ENCODE peak calls at places on chromosomes 16 and 17, in four cellular contexts. Y, C, I and D are unnamed samples.

GRCh38 chr17:75457047-75457654 is 716 bp downstream of the TMEM94 start:
- DNase-seq in Y (no peak), C (peak; percentile 60), I (peak; percentile 55), D (peak; percentile 45)

GRCh38 chr17:34728771-34729310 is 149.5 kb downstream of the TMEM132E start:
- DNase-seq in Y (no peak), C (no peak), I (no peak), D (no peak)

GRCh38 chr17:34736611-34737010 is 157.2 kb downstream of the TMEM132E start:
- DNase-seq in Y (no peak), C (no peak), I (no peak), D (no peak)

GRCh38 chr17:16314189-16314588 is 39.1 kb downstream of the CENPV start:
- DNase-seq in Y (no peak), C (no peak), I (no peak), D (peak; percentile 79)

GRCh38 chr16:12339686-12340085 is 363.2 kb downstream of the SNX29 start:
- DNase-seq in Y (no peak), C (no peak), I (no peak), D (peak; percentile 65)

GRCh38 chr16:81076566-81077076 is 417 bp downstream of the C16orf46 start:
- DNase-seq in Y (no peak), C (peak; percentile 94), I (no peak), D (peak; percentile 76)

GRCh38 chr17:72915631-72916081 is 176.8 kb downstream of the SLC39A11 start:
- DNase-seq in Y (no peak), C (no peak), I (no peak), D (no peak)

GRCh38 chr17:72826602-72827001 is 265.9 kb downstream of the SLC39A11 start:
- DNase-seq in Y (no peak), C (no peak), I (no peak), D (peak; percentile 57)

GRCh38 chr16:27067138-27067537 is 411 bp downstream of the C16orf82 start:
- DNase-seq in Y (no peak), C (no peak), I (no peak), D (no peak)

GRCh38 chr16:49643429-49644142 is 212.3 kb downstream of the ZNF423 start:
- DNase-seq in Y (no peak), C (no peak), I (peak; percentile 90), D (peak; percentile 78)

GRCh38 chr16:813204-813915 is 12.8 kb upstream of the GNG13 start:
- DNase-seq in Y (no peak), C (peak; percentile 88), I (no peak), D (peak; percentile 8)

GRCh38 chr17:78040561-78041400 is 82.3 kb downstream of the TNRC6C start:
- DNase-seq in Y (peak; percentile 21), C (no peak), I (peak; percentile 85), D (peak; percentile 43)

GRCh38 chr17:17109896-17110295 is 67.6 kb downstream of the MPRIP start:
- DNase-seq in Y (no peak), C (no peak), I (no peak), D (no peak)

GRCh38 chr17:38783227-38783626 is 16.1 kb downstream of the PIP4K2B start:
- DNase-seq in Y (no peak), C (no peak), I (no peak), D (no peak)

GRCh38 chr17:66347661-66348604 is 45.5 kb downstream of the PRKCA start:
- DNase-seq in Y (no peak), C (no peak), I (no peak), D (peak; percentile 54)

GRCh38 chr17:3557768-3558583 is at the start of gene TRPV3:
- DNase-seq in Y (peak; percentile 66), C (peak; percentile 87), I (no peak), D (no peak)

GRCh38 chr17:73667184-73667959 is 23.1 kb upstream of the SDK2 start:
- DNase-seq in Y (no peak), C (no peak), I (no peak), D (no peak)

GRCh38 chr16:68279726-68280125 is 15.4 kb downstream of the SLC7A6 start:
- DNase-seq in Y (no peak), C (no peak), I (no peak), D (no peak)

GRCh38 chr17:4594406-4595349 is 10.3 kb downstream of the SMTNL2 start:
- DNase-seq in Y (no peak), C (peak; percentile 64), I (no peak), D (no peak)

DNA sequence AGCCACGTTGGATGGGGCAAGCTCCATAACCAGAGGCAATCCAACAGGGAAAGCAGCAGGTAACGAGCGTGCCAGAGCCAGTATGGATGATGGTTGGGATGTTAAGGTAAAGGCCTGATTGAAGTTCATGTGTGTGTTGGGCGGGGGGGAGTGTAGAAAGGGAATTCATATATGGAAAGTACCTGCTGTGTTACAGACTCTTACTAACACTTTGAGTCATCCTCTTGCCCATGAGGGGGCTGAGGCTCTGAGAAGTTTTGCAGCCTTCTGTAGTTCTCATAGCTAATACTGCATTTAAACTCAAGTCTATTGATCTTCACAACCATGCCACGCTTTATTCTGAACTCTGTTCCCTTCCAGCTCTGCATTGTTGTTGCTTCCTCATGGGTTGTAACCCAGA is 28.5 kb downstream of the SYCE1L start:
- DNase-seq in Y (no peak), C (no peak), I (no peak), D (no peak)
- TF ChIP-seq FOS in Y (no peak), C (no peak), I (no peak), D (no peak)

DNA sequence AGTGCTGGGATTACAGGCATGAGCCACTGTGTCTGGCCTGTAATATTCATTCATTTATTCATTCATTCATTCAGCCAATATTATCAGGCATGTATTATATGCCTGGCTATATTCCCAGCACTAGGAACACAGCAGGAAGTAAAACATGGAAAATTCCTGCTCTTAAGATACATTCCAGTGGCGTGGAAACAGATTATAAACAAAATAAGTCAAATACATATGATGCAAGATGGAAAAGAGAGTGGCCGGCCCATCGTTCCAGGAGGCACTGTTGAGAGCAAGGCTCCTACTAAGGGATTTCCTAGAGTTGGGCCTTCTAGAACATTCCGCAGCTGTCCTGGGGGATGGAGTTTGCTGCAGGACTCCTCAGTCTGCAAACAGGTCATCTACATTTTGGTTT is 17.7 kb downstream of the ADCY9 start:
- DNase-seq in Y (no peak), C (no peak), I (peak; percentile 30), D (peak; percentile 54)
- TF ChIP-seq FOS in Y (no peak), C (no peak), I (no peak), D (no peak)

DNA sequence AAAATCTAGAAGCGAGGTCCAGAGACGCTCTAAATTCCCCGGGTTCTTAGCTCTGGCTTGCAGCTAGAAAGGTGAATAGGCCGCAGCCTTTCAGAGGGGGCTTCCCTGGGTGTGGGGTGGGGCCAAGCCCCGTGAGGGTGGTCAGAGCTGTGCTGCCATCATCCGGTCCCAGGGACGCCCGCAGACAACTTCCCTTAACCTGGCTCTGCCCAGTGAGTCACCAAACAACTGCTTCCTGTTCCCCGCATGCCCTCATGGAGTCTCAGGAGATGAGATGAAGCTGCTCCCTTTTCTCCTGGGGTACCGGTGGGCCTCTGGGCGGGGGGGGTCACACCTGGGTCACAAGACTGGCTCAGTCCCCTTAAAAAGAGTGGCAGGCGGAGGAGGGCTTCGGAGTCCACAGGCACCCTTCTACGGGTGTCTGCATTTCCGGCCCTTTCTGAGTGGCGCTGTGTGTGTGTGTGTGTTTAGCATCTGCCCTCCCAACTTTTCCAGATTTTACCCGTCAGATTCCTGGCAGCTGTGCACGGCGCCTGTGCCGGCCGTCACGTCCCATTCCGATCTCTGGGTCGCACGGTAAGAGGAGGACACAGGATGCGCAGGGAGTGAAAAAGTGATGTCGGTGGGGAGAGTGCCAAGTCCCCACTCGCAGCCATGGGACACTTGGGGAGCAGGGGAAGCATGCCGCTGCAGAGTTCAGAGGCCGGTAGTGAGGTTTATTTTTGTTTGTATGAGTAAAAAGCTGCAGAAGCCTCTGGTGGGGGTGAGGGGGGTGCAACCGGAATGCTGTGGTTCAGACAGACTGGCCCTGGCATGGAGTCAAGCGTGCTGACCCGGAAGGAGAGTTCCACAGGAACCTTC is 16.7 kb downstream of the HIC1 start:
- DNase-seq in Y (no peak), C (no peak), I (peak; percentile 73), D (peak; percentile 93)
- TF ChIP-seq FOS in Y (no peak), C (no peak), I (peak; percentile 50), D (peak; percentile 61)

GRCh38 chr17:40511667-40512221 is 10.3 kb upstream of the TNS4 start:
- DNase-seq in Y (no peak), C (no peak), I (no peak), D (no peak)

GRCh38 chr17:40509626-40510327 is 8.4 kb upstream of the TNS4 start:
- DNase-seq in Y (no peak), C (no peak), I (no peak), D (no peak)

GRCh38 chr17:40514013-40514875 is 12.8 kb upstream of the TNS4 start:
- DNase-seq in Y (no peak), C (no peak), I (no peak), D (no peak)

GRCh38 chr17:40511136-40511535 is 9.7 kb upstream of the TNS4 start:
- DNase-seq in Y (no peak), C (no peak), I (no peak), D (no peak)

DNA sequence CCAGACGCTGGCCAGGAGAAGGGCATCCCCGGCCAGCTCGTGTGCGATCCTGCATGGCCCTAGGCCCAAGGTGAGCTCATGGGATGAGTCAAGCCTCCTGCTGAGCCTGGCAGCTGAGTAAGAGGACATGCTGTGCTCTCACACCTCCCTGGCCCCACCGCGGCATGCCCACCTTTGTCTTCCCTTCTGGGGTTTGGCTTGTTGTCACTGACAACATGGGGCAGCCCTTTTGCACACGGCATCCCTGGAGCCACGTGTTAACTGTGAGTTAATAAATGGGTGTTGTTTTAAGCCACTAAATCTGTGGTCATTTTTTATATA is 8.9 kb upstream of the TNS4 start:
- DNase-seq in Y (no peak), C (no peak), I (no peak), D (peak; percentile 68)
- TF ChIP-seq FOS in Y (no peak), C (no peak), I (no peak), D (peak; percentile 35)

DNA sequence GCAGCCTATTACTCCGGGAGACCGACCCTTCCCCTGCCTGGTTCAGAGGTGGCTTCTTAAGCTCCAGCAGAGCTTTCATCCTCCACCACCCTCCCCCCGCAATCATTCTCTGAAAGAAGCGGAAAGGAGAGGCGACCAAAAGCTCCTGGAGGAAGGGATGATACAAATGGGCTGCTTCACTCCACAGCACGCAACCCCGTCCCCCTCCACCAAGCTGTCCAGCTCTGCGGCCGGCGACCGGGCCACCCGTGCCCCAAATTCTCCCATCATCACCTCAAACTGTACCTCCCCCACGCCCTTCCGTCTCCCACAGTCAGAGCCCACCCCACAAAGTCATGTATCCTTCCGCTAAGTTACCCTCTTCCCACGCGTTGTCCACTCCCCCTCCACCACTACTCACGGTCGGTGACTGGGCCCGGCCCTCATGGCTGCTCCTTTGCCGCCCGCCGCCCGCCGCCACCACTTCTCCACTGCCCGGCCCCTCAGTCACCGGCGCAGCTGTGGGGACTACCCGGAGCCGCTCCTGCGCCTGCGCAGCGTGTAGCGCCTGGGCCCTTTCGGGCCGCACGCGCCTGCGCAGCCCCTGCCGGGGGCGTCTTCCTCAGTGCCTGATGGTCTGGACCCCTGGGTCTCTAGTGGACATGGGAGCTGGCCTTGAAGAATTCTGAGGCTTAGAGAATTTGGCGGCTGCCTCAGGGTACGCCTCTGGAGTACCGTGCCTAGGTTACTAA is at the start of gene FAM222B:
- DNase-seq in Y (peak; percentile 51), C (peak; percentile 100), I (peak; percentile 87), D (peak; percentile 76)
- TF ChIP-seq FOS in Y (no peak), C (no peak), I (no peak), D (no peak)